ENCODE peak calls at places on chromosomes 1 and 21, in four cellular contexts. K, H, V and Q are unnamed samples.

GRCh38 chr1:115184951-115185331 is 95.6 kb upstream of the TSPAN2 start:
- DNase-seq in K (no peak), V (no peak), H (no peak), Q (peak; percentile 58)

GRCh38 chr1:188668083-188668482 is 1809.6 kb downstream of the BRINP3 start:
- DNase-seq in V (no peak), H (no peak), K (no peak), Q (no peak)

GRCh38 chr21:43299441-43300277 is 127.3 kb downstream of the SIK1 start:
- DNase-seq in K (no peak), H (no peak), V (no peak), Q (peak; percentile 53)

GRCh38 chr21:32569261-32570230 is 15.8 kb downstream of the TCP10L start:
- DNase-seq in H (peak; percentile 70), V (peak; percentile 78), K (peak; percentile 69), Q (peak; percentile 92)

GRCh38 chr1:236959112-236959511 is 45.1 kb downstream of the MT1HL1 start:
- DNase-seq in H (no peak), K (no peak), V (no peak), Q (no peak)

GRCh38 chr1:98467584-98467983 is 193.9 kb upstream of the SNX7 start:
- DNase-seq in K (no peak), V (no peak), H (no peak), Q (no peak)

GRCh38 chr1:166184897-166185296 is 18.1 kb upstream of the FAM78B start:
- DNase-seq in V (no peak), H (no peak), K (no peak), Q (no peak)

GRCh38 chr1:174965006-174965971 is 34.5 kb upstream of the CACYBP start:
- DNase-seq in V (no peak), K (no peak), H (no peak), Q (no peak)

GRCh38 chr1:23916209-23917131 is 3.3 kb upstream of the CNR2 start:
- DNase-seq in K (peak; percentile 30), V (peak; percentile 76), H (no peak), Q (peak; percentile 41)

GRCh38 chr1:93275634-93276295 is 69.9 kb upstream of the DR1 start:
- DNase-seq in H (no peak), K (no peak), V (no peak), Q (no peak)

GRCh38 chr21:28487455-28488070 is 505.1 kb downstream of the LTN1 start:
- DNase-seq in K (no peak), V (no peak), H (no peak), Q (no peak)

GRCh38 chr1:197696372-197696771 is 78.9 kb downstream of the DENND1B start:
- DNase-seq in K (no peak), V (no peak), H (no peak), Q (no peak)